ENCODE peak calls at places on chromosome 17, in five cellular contexts. One of them, this sample, is unnamed.

GRCh38 chr17:3985800-3986199 is 21.6 kb upstream of the ATP2A3 start:
- DNase-seq in naive thymus-derived CD4-positive, alpha-beta T cell: no peak
- DNase-seq in A549: no peak
- DNase-seq in mucosa of descending colon: peak; percentile 26
- DNase-seq in stomach: no peak
- DNase-seq in this sample: no peak

GRCh38 chr17:27497696-27498095 is 41.4 kb downstream of the KSR1 start:
- DNase-seq in naive thymus-derived CD4-positive, alpha-beta T cell: no peak
- DNase-seq in A549: no peak
- DNase-seq in mucosa of descending colon: no peak
- DNase-seq in stomach: no peak
- DNase-seq in this sample: no peak

GRCh38 chr17:78896834-78897638 is 6.0 kb downstream of the CEP295NL start:
- DNase-seq in naive thymus-derived CD4-positive, alpha-beta T cell: no peak
- DNase-seq in A549: no peak
- DNase-seq in mucosa of descending colon: no peak
- DNase-seq in stomach: no peak
- DNase-seq in this sample: no peak

GRCh38 chr17:81128774-81129173 is 36.5 kb upstream of the PVALEF start:
- DNase-seq in naive thymus-derived CD4-positive, alpha-beta T cell: no peak
- DNase-seq in A549: no peak
- DNase-seq in mucosa of descending colon: no peak
- DNase-seq in stomach: no peak
- DNase-seq in this sample: no peak

GRCh38 chr17:61723183-61723582 is 132.2 kb upstream of the NACA2 start:
- DNase-seq in naive thymus-derived CD4-positive, alpha-beta T cell: no peak
- DNase-seq in A549: no peak
- DNase-seq in mucosa of descending colon: no peak
- DNase-seq in stomach: no peak
- DNase-seq in this sample: no peak

GRCh38 chr17:69344939-69345338 is 18.0 kb upstream of the ABCA5 start:
- DNase-seq in naive thymus-derived CD4-positive, alpha-beta T cell: no peak
- DNase-seq in A549: peak; percentile 32
- DNase-seq in mucosa of descending colon: no peak
- DNase-seq in stomach: no peak
- DNase-seq in this sample: no peak

GRCh38 chr17:79317916-79318315 is 243.3 kb downstream of the ENGASE start:
- DNase-seq in naive thymus-derived CD4-positive, alpha-beta T cell: no peak
- DNase-seq in A549: no peak
- DNase-seq in mucosa of descending colon: no peak
- DNase-seq in stomach: no peak
- DNase-seq in this sample: no peak

GRCh38 chr17:11177340-11177739 is 63.7 kb upstream of the SHISA6 start:
- DNase-seq in naive thymus-derived CD4-positive, alpha-beta T cell: no peak
- DNase-seq in A549: no peak
- DNase-seq in mucosa of descending colon: no peak
- DNase-seq in stomach: no peak
- DNase-seq in this sample: no peak

GRCh38 chr17:66602659-66603363 is 232.1 kb upstream of the CACNG5 start:
- DNase-seq in naive thymus-derived CD4-positive, alpha-beta T cell: no peak
- DNase-seq in A549: no peak
- DNase-seq in mucosa of descending colon: no peak
- DNase-seq in stomach: no peak
- DNase-seq in this sample: no peak

GRCh38 chr17:35766903-35767510 is 6.3 kb downstream of the C17orf50 start:
- DNase-seq in naive thymus-derived CD4-positive, alpha-beta T cell: no peak
- DNase-seq in A549: peak; percentile 58
- DNase-seq in mucosa of descending colon: no peak
- DNase-seq in stomach: peak; percentile 59
- DNase-seq in this sample: no peak

GRCh38 chr17:76442341-76443338 is 10.3 kb downstream of the UBE2O start:
- DNase-seq in naive thymus-derived CD4-positive, alpha-beta T cell: no peak
- DNase-seq in A549: no peak
- DNase-seq in mucosa of descending colon: no peak
- DNase-seq in stomach: no peak
- DNase-seq in this sample: no peak

GRCh38 chr17:37752482-37752881 is 7.6 kb upstream of the HNF1B start:
- DNase-seq in naive thymus-derived CD4-positive, alpha-beta T cell: no peak
- DNase-seq in A549: peak; percentile 85
- DNase-seq in mucosa of descending colon: no peak
- DNase-seq in stomach: no peak
- DNase-seq in this sample: no peak

GRCh38 chr17:81898029-81898866 is 3.8 kb upstream of the NPB start:
- DNase-seq in naive thymus-derived CD4-positive, alpha-beta T cell: no peak
- DNase-seq in A549: peak; percentile 87
- DNase-seq in mucosa of descending colon: no peak
- DNase-seq in stomach: no peak
- DNase-seq in this sample: no peak

GRCh38 chr17:81508639-81509047 is 4.0 kb downstream of the ACTG1 start:
- DNase-seq in naive thymus-derived CD4-positive, alpha-beta T cell: no peak
- DNase-seq in A549: peak; percentile 76
- DNase-seq in mucosa of descending colon: no peak
- DNase-seq in stomach: no peak
- DNase-seq in this sample: no peak

GRCh38 chr17:38871247-38871991 is 1.6 kb downstream of the LASP1 start:
- DNase-seq in naive thymus-derived CD4-positive, alpha-beta T cell: peak; percentile 76
- DNase-seq in A549: peak; percentile 94
- DNase-seq in mucosa of descending colon: peak; percentile 85
- DNase-seq in stomach: peak; percentile 76
- DNase-seq in this sample: peak; percentile 94

GRCh38 chr17:32609085-32609484 is 122.3 kb downstream of the CDK5R1 start:
- DNase-seq in naive thymus-derived CD4-positive, alpha-beta T cell: peak; percentile 68
- DNase-seq in A549: peak; percentile 52
- DNase-seq in mucosa of descending colon: peak; percentile 55
- DNase-seq in stomach: peak; percentile 87
- DNase-seq in this sample: no peak

GRCh38 chr17:77291591-77292386 is 151.0 kb downstream of the SEC14L1 start:
- DNase-seq in naive thymus-derived CD4-positive, alpha-beta T cell: no peak
- DNase-seq in A549: no peak
- DNase-seq in mucosa of descending colon: no peak
- DNase-seq in stomach: no peak
- DNase-seq in this sample: no peak

GRCh38 chr17:58360664-58361063 is 8.7 kb upstream of the SUPT4H1 start:
- DNase-seq in naive thymus-derived CD4-positive, alpha-beta T cell: no peak
- DNase-seq in A549: no peak
- DNase-seq in mucosa of descending colon: no peak
- DNase-seq in stomach: peak; percentile 44
- DNase-seq in this sample: no peak

GRCh38 chr17:35568561-35568960 is 7.9 kb upstream of the SLFN14 start:
- DNase-seq in naive thymus-derived CD4-positive, alpha-beta T cell: peak; percentile 52
- DNase-seq in A549: peak; percentile 54
- DNase-seq in mucosa of descending colon: no peak
- DNase-seq in stomach: no peak
- DNase-seq in this sample: no peak

GRCh38 chr17:27315322-27315721 is 21.4 kb downstream of the WSB1 start:
- DNase-seq in naive thymus-derived CD4-positive, alpha-beta T cell: no peak
- DNase-seq in A549: no peak
- DNase-seq in mucosa of descending colon: peak; percentile 79
- DNase-seq in stomach: peak; percentile 67
- DNase-seq in this sample: peak; percentile 94

GRCh38 chr17:61947367-61948078 is 19.7 kb upstream of the INTS2 start:
- DNase-seq in naive thymus-derived CD4-positive, alpha-beta T cell: no peak
- DNase-seq in A549: no peak
- DNase-seq in mucosa of descending colon: no peak
- DNase-seq in stomach: no peak
- DNase-seq in this sample: no peak

GRCh38 chr17:7254511-7254910 is 2.5 kb downstream of the ELP5 start:
- DNase-seq in naive thymus-derived CD4-positive, alpha-beta T cell: no peak
- DNase-seq in A549: no peak
- DNase-seq in mucosa of descending colon: no peak
- DNase-seq in stomach: no peak
- DNase-seq in this sample: no peak

GRCh38 chr17:79557276-79557675 is 53.6 kb downstream of the RBFOX3 start:
- DNase-seq in naive thymus-derived CD4-positive, alpha-beta T cell: no peak
- DNase-seq in A549: no peak
- DNase-seq in mucosa of descending colon: peak; percentile 3
- DNase-seq in stomach: no peak
- DNase-seq in this sample: no peak

GRCh38 chr17:42783062-42783777 is 2.8 kb downstream of the WNK4 start:
- DNase-seq in naive thymus-derived CD4-positive, alpha-beta T cell: no peak
- DNase-seq in A549: peak; percentile 67
- DNase-seq in mucosa of descending colon: no peak
- DNase-seq in stomach: no peak
- DNase-seq in this sample: no peak

GRCh38 chr17:42782402-42783061 is 2.1 kb downstream of the WNK4 start:
- DNase-seq in naive thymus-derived CD4-positive, alpha-beta T cell: no peak
- DNase-seq in A549: no peak
- DNase-seq in mucosa of descending colon: peak; percentile 54
- DNase-seq in stomach: no peak
- DNase-seq in this sample: no peak

GRCh38 chr17:42779942-42780815 is at the start of gene WNK4:
- DNase-seq in naive thymus-derived CD4-positive, alpha-beta T cell: no peak
- DNase-seq in A549: peak; percentile 36
- DNase-seq in mucosa of descending colon: peak; percentile 83
- DNase-seq in stomach: peak; percentile 35
- DNase-seq in this sample: no peak

GRCh38 chr17:42780816-42781638 is 617 bp downstream of the WNK4 start:
- DNase-seq in naive thymus-derived CD4-positive, alpha-beta T cell: no peak
- DNase-seq in A549: no peak
- DNase-seq in mucosa of descending colon: no peak
- DNase-seq in stomach: no peak
- DNase-seq in this sample: no peak

DNA sequence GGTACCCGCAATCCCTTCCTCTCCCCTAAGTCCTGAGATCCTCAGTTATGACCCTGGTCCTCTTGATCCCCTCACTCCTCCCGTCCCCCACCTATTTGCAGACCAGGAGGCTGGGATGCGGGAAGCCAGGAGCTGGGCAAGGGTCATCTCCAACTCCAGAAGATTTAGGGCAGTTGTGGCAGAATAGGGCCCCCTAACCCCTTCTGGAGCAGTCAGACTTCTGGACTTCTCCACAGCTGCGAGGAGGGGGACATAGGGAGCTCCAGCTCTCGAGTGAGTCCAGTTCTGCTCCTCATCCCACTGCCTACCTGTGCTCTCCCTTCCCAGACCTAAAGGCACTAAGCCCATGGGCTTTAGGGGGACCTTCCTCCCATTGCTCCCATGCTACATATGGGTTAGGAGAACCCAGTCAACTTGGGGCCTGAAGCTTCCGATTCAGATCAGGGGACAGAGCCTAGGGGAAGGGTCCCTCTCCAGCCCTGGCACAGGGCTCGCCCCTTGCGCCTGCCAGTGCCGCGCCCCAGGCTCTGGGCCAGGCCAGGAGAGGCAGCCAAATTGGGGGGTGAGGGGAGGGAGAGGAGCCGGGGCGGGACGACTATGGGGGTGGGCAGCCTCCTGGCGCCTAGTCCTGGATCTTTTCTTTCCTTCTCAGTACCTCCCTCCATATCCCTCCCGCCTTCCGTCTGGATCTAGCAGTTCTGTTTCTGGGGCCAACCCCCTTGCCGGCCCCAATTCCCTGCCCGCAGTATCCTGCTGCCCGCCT is 1.4 kb downstream of the WNK4 start:
- DNase-seq in naive thymus-derived CD4-positive, alpha-beta T cell: no peak
- DNase-seq in A549: no peak
- DNase-seq in mucosa of descending colon: peak; percentile 71
- DNase-seq in stomach: peak; percentile 45
- DNase-seq in this sample: no peak
- H3K4me3 ChIP-seq in naive thymus-derived CD4-positive, alpha-beta T cell: no peak overlapping the region
- H3K4me3 ChIP-seq in A549: no peak overlapping the region
- H3K4me3 ChIP-seq in mucosa of descending colon: peak overlapping the region; percentile 48
- H3K4me3 ChIP-seq in stomach: peak overlapping the region; percentile 41
- H3K4me3 ChIP-seq in this sample: peak overlapping the region; percentile 61

DNA sequence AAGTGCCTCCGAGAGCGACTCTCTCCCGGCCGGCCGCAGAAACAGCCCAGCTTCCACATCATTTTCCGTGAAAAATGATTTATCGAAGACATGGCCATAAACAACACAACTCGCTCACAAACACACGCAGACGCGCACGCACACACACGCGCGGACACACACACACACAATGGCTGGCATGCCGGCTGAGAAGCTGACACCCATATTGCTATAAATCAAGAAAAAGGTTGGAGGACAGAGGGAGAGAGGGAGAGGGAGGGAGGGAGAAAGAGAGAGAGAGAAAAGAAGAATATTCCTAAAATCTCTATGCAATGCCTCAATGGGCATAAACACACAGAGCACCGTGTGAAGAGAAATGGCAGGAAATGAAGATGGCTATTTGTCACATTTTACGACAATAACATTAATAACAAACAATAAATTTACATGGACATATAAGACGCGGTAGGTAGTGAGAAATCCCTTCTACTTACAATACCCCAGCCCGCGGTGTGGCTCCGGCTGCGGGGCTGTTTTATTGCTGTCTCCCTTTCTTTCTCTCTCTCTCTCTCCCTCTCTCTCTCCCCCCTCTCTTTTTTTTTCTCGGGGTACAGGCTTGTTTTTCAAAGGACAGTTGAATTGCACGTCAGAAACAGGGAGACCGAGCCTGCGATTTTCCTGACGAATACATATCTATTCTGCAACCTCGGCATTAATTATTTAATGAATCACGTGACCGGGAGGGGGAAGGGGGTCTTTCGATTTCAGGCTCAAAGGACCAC is 9.5 kb downstream of the HOXB4 start:
- DNase-seq in naive thymus-derived CD4-positive, alpha-beta T cell: no peak
- DNase-seq in A549: no peak
- DNase-seq in mucosa of descending colon: peak; percentile 36
- DNase-seq in stomach: no peak
- DNase-seq in this sample: no peak
- H3K4me3 ChIP-seq in naive thymus-derived CD4-positive, alpha-beta T cell: no peak overlapping the region
- H3K4me3 ChIP-seq in A549: no peak overlapping the region
- H3K4me3 ChIP-seq in mucosa of descending colon: no peak overlapping the region
- H3K4me3 ChIP-seq in stomach: peak overlapping the region; percentile 27
- H3K4me3 ChIP-seq in this sample: peak overlapping the region; percentile 76

GRCh38 chr17:64387545-64388171 is 3.0 kb downstream of the PECAM1 start:
- DNase-seq in naive thymus-derived CD4-positive, alpha-beta T cell: no peak
- DNase-seq in A549: no peak
- DNase-seq in mucosa of descending colon: no peak
- DNase-seq in stomach: no peak
- DNase-seq in this sample: no peak
- H3K4me3 ChIP-seq in naive thymus-derived CD4-positive, alpha-beta T cell: no peak overlapping the region
- H3K4me3 ChIP-seq in A549: no peak overlapping the region
- H3K4me3 ChIP-seq in mucosa of descending colon: no peak overlapping the region
- H3K4me3 ChIP-seq in stomach: peak overlapping the region; percentile 36
- H3K4me3 ChIP-seq in this sample: peak overlapping the region; percentile 42

DNA sequence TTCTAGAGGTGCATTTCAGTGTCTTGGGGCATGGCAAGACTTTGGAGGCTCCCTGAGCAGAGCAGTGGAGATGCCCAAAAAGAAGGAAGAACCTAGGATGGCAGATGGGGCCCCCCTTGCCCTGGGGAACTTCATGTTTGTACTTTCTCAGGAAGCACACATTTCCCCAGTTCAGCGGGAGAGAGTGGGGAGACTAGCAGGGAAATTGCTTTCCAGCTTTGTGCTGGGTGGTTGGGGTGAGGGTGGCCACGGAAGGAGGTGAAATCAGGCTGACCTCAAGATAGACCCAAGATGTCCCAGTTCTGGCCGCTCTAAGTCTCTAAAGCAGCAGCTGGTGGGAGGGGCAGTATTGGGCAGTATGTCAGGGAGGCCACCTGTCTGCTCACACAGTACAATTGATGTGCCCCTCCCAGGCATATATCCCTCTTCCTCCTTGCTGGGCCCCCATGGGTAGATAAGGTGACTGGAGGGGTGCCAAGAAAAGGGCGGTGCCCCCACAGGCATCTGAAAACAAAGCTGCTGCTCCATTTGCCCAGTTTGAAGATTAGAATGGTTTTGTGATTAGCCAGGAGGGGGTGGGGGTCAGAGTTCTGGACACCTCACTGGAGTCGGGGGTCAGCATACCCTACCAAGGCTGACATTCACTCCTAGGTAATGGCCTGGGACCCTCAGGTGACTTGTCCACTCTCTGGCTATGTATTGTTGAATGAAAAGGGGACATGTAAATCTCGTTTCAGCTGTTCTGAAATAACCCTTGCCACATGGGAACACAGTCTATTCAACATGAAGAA is 17.1 kb upstream of the NAGLU start:
- DNase-seq in naive thymus-derived CD4-positive, alpha-beta T cell: no peak
- DNase-seq in A549: peak; percentile 84
- DNase-seq in mucosa of descending colon: peak; percentile 89
- DNase-seq in stomach: peak; percentile 69
- DNase-seq in this sample: no peak
- H3K4me3 ChIP-seq in naive thymus-derived CD4-positive, alpha-beta T cell: no peak overlapping the region
- H3K4me3 ChIP-seq in A549: peak overlapping the region; percentile 14
- H3K4me3 ChIP-seq in mucosa of descending colon: no peak overlapping the region
- H3K4me3 ChIP-seq in stomach: no peak overlapping the region
- H3K4me3 ChIP-seq in this sample: no peak overlapping the region

This sample was measured in esophagus muscularis mucosa.